ENCODE peak calls at places on chromosomes 12 and 14, in six cellular contexts. C, N, B, M, E and D are unnamed samples.

GRCh38 chr12:53231859-53232640 is at the start of gene RARG:
- DNase-seq in C (no peak), N (no peak), B (no peak), M (peak), E (no peak), D (no peak)

GRCh38 chr12:27555316-27555715 is 31.3 kb downstream of the PPFIBP1 start:
- DNase-seq in C (no peak), N (no peak), B (no peak), M (no peak), E (no peak), D (no peak)

GRCh38 chr14:52447236-52447635 is 105.1 kb downstream of the TXNDC16 start:
- DNase-seq in C (no peak), N (no peak), B (no peak), M (no peak), E (no peak), D (no peak)

GRCh38 chr12:52606581-52607241 is 5.4 kb upstream of the KRT72 start:
- DNase-seq in C (no peak), N (peak), B (no peak), M (no peak), E (no peak), D (no peak)

GRCh38 chr12:52691076-52691764 is 11.0 kb upstream of the KRT1 start:
- DNase-seq in C (peak), N (no peak), B (no peak), M (no peak), E (no peak), D (no peak)

GRCh38 chr14:74906923-74907620 is 16.0 kb downstream of the RPS6KL1 start:
- DNase-seq in C (no peak), N (no peak), B (no peak), M (no peak), E (no peak), D (no peak)

GRCh38 chr12:56300644-56301464 is 724 bp upstream of the CS start:
- DNase-seq in C (no peak), N (no peak), B (no peak), M (no peak), E (no peak), D (peak)

GRCh38 chr14:63499701-63500250 is 43.4 kb downstream of the PPP2R5E start:
- DNase-seq in C (no peak), N (no peak), B (no peak), M (no peak), E (peak), D (no peak)

GRCh38 chr14:24307575-24308341 is at the start of gene CIDEB:
- DNase-seq in C (peak), N (peak), B (peak), M (peak), E (peak), D (peak)

GRCh38 chr12:104792570-104792969 is 165.5 kb downstream of the SLC41A2 start:
- DNase-seq in C (no peak), N (no peak), B (no peak), M (peak), E (peak), D (no peak)

GRCh38 chr12:116280590-116281290 is 3.2 kb upstream of the MED13L start:
- DNase-seq in C (no peak), N (no peak), B (no peak), M (no peak), E (no peak), D (no peak)

GRCh38 chr12:57219993-57220728 is 3.6 kb downstream of the NXPH4 start:
- DNase-seq in C (no peak), N (no peak), B (no peak), M (no peak), E (no peak), D (no peak)

GRCh38 chr14:65100905-65101541 is 1.3 kb downstream of the MAX start:
- DNase-seq in C (no peak), N (no peak), B (no peak), M (peak), E (peak), D (no peak)

GRCh38 chr12:46402451-46402850 is 29.9 kb upstream of the SLC38A2 start:
- DNase-seq in C (no peak), N (no peak), B (no peak), M (no peak), E (peak), D (no peak)

GRCh38 chr12:99234702-99235101 is 412.9 kb upstream of the GARIN6 start:
- DNase-seq in C (no peak), N (no peak), B (no peak), M (no peak), E (no peak), D (no peak)

GRCh38 chr12:19967486-19967885 is 400.9 kb upstream of the PDE3A start:
- DNase-seq in C (no peak), N (no peak), B (peak), M (peak), E (peak), D (peak)

GRCh38 chr12:60100852-60101251 is 505.0 kb downstream of the SLC16A7 start:
- DNase-seq in C (no peak), N (no peak), B (no peak), M (no peak), E (no peak), D (no peak)

GRCh38 chr14:64187331-64187730 is 106.8 kb downstream of the ESR2 start:
- DNase-seq in C (no peak), N (no peak), B (no peak), M (no peak), E (no peak), D (no peak)

GRCh38 chr12:69274861-69275260 is 35.5 kb downstream of the CPSF6 start:
- DNase-seq in C (no peak), N (no peak), B (no peak), M (peak), E (peak), D (no peak)

GRCh38 chr12:104707794-104708558 is 250.1 kb downstream of the SLC41A2 start:
- DNase-seq in C (no peak), N (no peak), B (no peak), M (no peak), E (no peak), D (no peak)

GRCh38 chr14:54003064-54003463 is 46.4 kb upstream of the BMP4 start:
- DNase-seq in C (no peak), N (no peak), B (no peak), M (no peak), E (no peak), D (no peak)

GRCh38 chr12:93813972-93814821 is 137.0 kb downstream of the CRADD start:
- DNase-seq in C (no peak), N (peak), B (no peak), M (no peak), E (peak), D (peak)

GRCh38 chr14:77022219-77022852 is 6.2 kb downstream of the IRF2BPL start:
- DNase-seq in C (no peak), N (no peak), B (peak), M (peak), E (no peak), D (peak)

GRCh38 chr12:105431537-105431936 is 101.0 kb downstream of the C12orf75 start:
- DNase-seq in C (no peak), N (no peak), B (no peak), M (no peak), E (no peak), D (no peak)

GRCh38 chr12:28872654-28873268 is 276.3 kb upstream of the FAR2 start:
- DNase-seq in C (peak), N (no peak), B (peak), M (peak), E (peak), D (peak)

GRCh38 chr14:37587881-37588666 is 7.0 kb downstream of the FOXA1 start:
- DNase-seq in C (peak), N (no peak), B (peak), M (no peak), E (no peak), D (peak)

GRCh38 chr14:71714225-71714624 is 218.0 kb upstream of the RGS6 start:
- DNase-seq in C (no peak), N (no peak), B (no peak), M (no peak), E (peak), D (no peak)

GRCh38 chr12:66944365-66944764 is 265.5 kb upstream of the GRIP1 start:
- DNase-seq in C (no peak), N (no peak), B (no peak), M (no peak), E (no peak), D (no peak)

GRCh38 chr12:39920222-39920621 is 185.7 kb downstream of the SLC2A13 start:
- DNase-seq in C (no peak), N (no peak), B (no peak), M (no peak), E (no peak), D (no peak)

GRCh38 chr12:110744697-110745264 is 2.1 kb upstream of the PPP1CC start:
- DNase-seq in C (no peak), N (no peak), B (no peak), M (peak), E (no peak), D (no peak)

GRCh38 chr14:71607056-71607455 is 325.2 kb upstream of the RGS6 start:
- DNase-seq in C (no peak), N (no peak), B (no peak), M (no peak), E (no peak), D (no peak)

GRCh38 chr12:6047249-6048227 is 76.9 kb downstream of the VWF start:
- DNase-seq in C (no peak), N (no peak), B (no peak), M (no peak), E (peak), D (no peak)

GRCh38 chr14:67704484-67705089 is 2.9 kb downstream of the RDH12 start:
- DNase-seq in C (peak), N (no peak), B (peak), M (peak), E (peak), D (peak)

GRCh38 chr12:101004891-101005290 is 205.1 kb downstream of the SLC5A8 start:
- DNase-seq in C (no peak), N (no peak), B (no peak), M (peak), E (no peak), D (no peak)